ENCODE peak calls at places on chromosomes 13 and 19, in eight cellular contexts. C, H, M, V, L, A, B and F are unnamed samples.

GRCh38 chr13:30850867-30851211 is 55.2 kb upstream of the MEDAG start:
- DNase-seq in C (no peak), M (no peak), L (no peak), A (no peak), V (no peak), B (no peak), H (no peak), F (no peak)

GRCh38 chr13:60619461-60619860 is 222.4 kb downstream of the TDRD3 start:
- DNase-seq in M (no peak), B (no peak), H (no peak), V (no peak), C (no peak), L (no peak), A (no peak), F (no peak)

GRCh38 chr19:51566489-51567100 is 4.5 kb upstream of the ZNF175 start:
- DNase-seq in B (no peak), M (no peak), A (no peak), V (no peak), H (no peak), L (no peak), C (no peak), F (no peak)

GRCh38 chr13:49836516-49836915 is 44.0 kb upstream of the KPNA3 start:
- DNase-seq in M (no peak), V (no peak), L (peak; percentile 47), A (no peak), H (no peak), B (peak; percentile 43), C (no peak), F (peak; percentile 57)

GRCh38 chr19:8445488-8446001 is 770 bp downstream of the HNRNPM start:
- DNase-seq in C (peak; percentile 75), H (no peak), M (peak; percentile 46), V (peak; percentile 80), B (peak; percentile 56), A (no peak), L (no peak), F (peak; percentile 56)

GRCh38 chr13:23621316-23621645 is 51.1 kb downstream of the TNFRSF19 start:
- DNase-seq in H (peak; percentile 36), B (no peak), C (no peak), V (no peak), A (peak; percentile 55), M (no peak), L (peak; percentile 83), F (peak; percentile 95)

GRCh38 chr13:102609696-102610095 is 12.9 kb downstream of the TPP2 start:
- DNase-seq in M (no peak), A (no peak), B (no peak), C (no peak), H (no peak), L (no peak), V (no peak), F (no peak)

GRCh38 chr19:17889609-17890214 is 18.0 kb downstream of the SLC5A5 start:
- DNase-seq in A (no peak), C (no peak), V (no peak), H (peak; percentile 40), L (peak; percentile 59), B (peak; percentile 34), M (no peak), F (peak; percentile 66)

GRCh38 chr13:84994582-84994981 is 804.6 kb downstream of the SLITRK6 start:
- DNase-seq in B (no peak), C (no peak), H (peak; percentile 2), V (no peak), M (no peak), L (peak; percentile 13), A (no peak), F (peak; percentile 30)

DNA sequence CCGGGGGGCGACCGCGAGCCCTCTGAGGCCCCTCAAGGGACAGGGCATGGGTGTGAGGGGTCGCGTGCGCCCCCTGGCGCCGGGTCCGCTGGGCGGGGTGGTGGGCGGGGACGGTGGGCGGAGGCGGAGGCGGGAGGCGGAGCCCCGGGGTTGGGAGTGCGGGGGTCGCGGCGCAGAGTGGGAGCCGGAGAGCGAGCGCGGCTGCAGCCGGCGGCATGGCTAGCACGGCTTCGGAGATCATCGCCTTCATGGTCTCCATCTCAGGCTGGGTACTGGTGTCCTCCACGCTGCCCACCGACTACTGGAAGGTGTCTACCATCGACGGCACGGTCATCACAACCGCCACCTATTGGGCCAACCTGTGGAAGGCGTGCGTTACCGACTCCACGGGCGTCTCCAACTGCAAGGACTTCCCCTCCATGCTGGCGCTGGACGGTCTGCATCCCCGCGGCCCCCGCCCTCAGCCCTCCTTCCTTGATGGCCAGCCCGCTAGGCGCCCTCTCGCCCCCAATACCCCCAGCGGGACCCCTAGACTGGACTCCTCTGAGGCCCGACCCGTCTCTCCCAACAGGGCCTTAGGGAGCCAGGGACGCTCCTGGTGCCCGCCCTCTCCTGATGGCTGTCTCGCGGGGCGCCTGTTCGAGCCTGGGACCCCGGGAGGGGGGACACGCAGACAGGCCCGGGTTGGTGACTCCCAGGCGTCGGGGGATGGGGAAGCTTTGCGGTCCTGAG is at the start of gene CLDN10:
- DNase-seq in C (no peak), A (no peak), B (peak; percentile 85), L (no peak), M (no peak), H (no peak), V (peak; percentile 60), F (no peak)
- TF ChIP-seq CTCF in C (no peak), A (no peak), B (peak; percentile 61), L (no peak), M (no peak), H (peak; percentile 9), V (no peak), F (no peak)

GRCh38 chr13:44437356-44438233 is 64.0 kb downstream of the SERP2 start:
- DNase-seq in C (no peak), L (peak; percentile 77), M (no peak), B (no peak), V (no peak), A (no peak), H (no peak), F (peak; percentile 56)
- H3K4me3 ChIP-seq in C (no peak overlapping the region), L (peak overlapping the region; percentile 90), M (peak overlapping the region; percentile 96), B (peak overlapping the region; percentile 42), V (peak overlapping the region; percentile 80), A (peak overlapping the region; percentile 66), H (peak overlapping the region; percentile 91), F (peak overlapping the region; percentile 92)

GRCh38 chr19:31314849-31315620 is 34.2 kb downstream of the TSHZ3 start:
- DNase-seq in L (no peak), V (no peak), H (no peak), A (no peak), M (no peak), C (no peak), B (no peak), F (no peak)
- TF ChIP-seq CTCF in L (peak; percentile 49), V (no peak), H (no peak), A (peak; percentile 43), M (no peak), C (no peak), B (no peak), F (peak; percentile 19)

DNA sequence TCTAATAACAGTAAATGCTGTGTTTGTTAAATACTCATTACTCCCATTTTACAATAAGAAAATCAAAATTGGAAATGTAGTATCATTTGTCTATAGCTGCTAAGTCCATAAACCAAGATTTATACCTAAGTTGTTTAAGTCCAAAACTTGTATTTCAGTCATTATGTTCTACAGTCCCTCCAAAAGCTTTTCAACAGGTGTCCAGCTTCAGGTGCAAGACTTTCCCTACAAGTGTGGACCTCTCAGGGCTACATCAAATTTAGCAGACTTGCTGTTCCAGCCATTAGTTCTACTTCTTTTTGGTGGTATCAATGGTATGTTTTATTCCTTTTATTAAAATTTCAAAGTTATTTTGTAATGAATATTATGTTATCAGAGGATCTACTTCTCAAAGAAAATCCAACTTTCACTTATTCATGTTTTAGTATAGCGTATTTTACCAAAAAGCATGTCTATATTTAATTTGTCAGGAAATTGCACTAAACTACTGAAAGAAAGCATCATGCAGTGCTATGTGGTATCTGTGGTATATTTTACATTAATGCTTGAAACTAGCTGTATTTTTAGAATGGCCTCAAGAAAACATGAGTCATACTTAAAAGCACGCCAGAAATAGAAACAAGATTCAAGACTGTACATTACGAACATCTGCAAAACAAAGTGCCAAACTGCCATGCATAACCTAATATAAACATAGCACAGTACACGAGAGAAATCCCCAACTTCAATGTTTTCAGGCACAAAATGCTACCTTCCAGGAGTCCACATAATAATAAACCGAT is 44.5 kb downstream of the VWA8 start:
- DNase-seq in B (no peak), M (no peak), H (no peak), A (peak; percentile 66), L (peak; percentile 93), C (no peak), V (no peak), F (peak; percentile 66)
- H3K4me3 ChIP-seq in B (no peak overlapping the region), M (no peak overlapping the region), H (no peak overlapping the region), A (no peak overlapping the region), L (no peak overlapping the region), C (no peak overlapping the region), V (no peak overlapping the region), F (no peak overlapping the region)

GRCh38 chr19:1218751-1219567 is 13.4 kb downstream of the STK11 start:
- DNase-seq in L (no peak), A (no peak), B (no peak), V (no peak), C (no peak), M (no peak), H (no peak), F (no peak)

GRCh38 chr19:1219786-1220451 is 14.3 kb downstream of the STK11 start:
- DNase-seq in C (no peak), M (no peak), V (no peak), L (no peak), B (no peak), A (no peak), H (no peak), F (no peak)

GRCh38 chr19:1221141-1221903 is 15.7 kb downstream of the STK11 start:
- DNase-seq in C (peak; percentile 72), A (no peak), V (no peak), M (peak; percentile 48), B (peak; percentile 88), H (no peak), L (peak; percentile 50), F (no peak)

GRCh38 chr19:1221904-1222255 is 15.9 kb downstream of the CBARP start:
- DNase-seq in B (no peak), H (no peak), V (no peak), C (no peak), A (no peak), L (no peak), M (no peak), F (no peak)

GRCh38 chr19:1220452-1221037 is 15.0 kb downstream of the STK11 start:
- DNase-seq in H (no peak), L (no peak), M (no peak), V (no peak), C (no peak), A (no peak), B (no peak), F (no peak)
- TF ChIP-seq CTCF in H (peak; percentile 14), L (peak; percentile 20), M (no peak), V (no peak), C (no peak), A (no peak), B (no peak), F (no peak)

GRCh38 chr13:105817498-105817897 is 718.0 kb downstream of the EFNB2 start:
- DNase-seq in L (no peak), V (no peak), B (no peak), M (no peak), H (no peak), C (no peak), A (no peak), F (peak; percentile 79)
- H3K4me3 ChIP-seq in L (no peak overlapping the region), V (no peak overlapping the region), B (no peak overlapping the region), M (no peak overlapping the region), H (no peak overlapping the region), C (no peak overlapping the region), A (no peak overlapping the region), F (no peak overlapping the region)